ENCODE peak calls at places on chromosomes 2 and 18, in five cellular contexts. One of them, this sample, is unnamed. For H3K27me3, the result is how much of the 10 kb centered on the place peaks cover.

GRCh38 chr18:71047882-71048281 is 759.0 kb downstream of the SOCS6 start:
- DNase-seq in WERI-Rb-1: no peak
- DNase-seq in SJSA1: no peak
- DNase-seq in Panc1: no peak
- DNase-seq in right lobe of liver: no peak
- DNase-seq in this sample: no peak

GRCh38 chr2:71829008-71829407 is 318.7 kb downstream of the CYP26B1 start:
- DNase-seq in WERI-Rb-1: no peak
- DNase-seq in SJSA1: no peak
- DNase-seq in Panc1: no peak
- DNase-seq in right lobe of liver: no peak
- DNase-seq in this sample: no peak

GRCh38 chr2:142716463-142717242 is 160.8 kb upstream of the KYNU start:
- DNase-seq in WERI-Rb-1: no peak
- DNase-seq in SJSA1: no peak
- DNase-seq in Panc1: no peak
- DNase-seq in right lobe of liver: no peak
- DNase-seq in this sample: no peak

GRCh38 chr2:190546734-190547133 is 12.2 kb upstream of the NEMP2 start:
- DNase-seq in WERI-Rb-1: no peak
- DNase-seq in SJSA1: no peak
- DNase-seq in Panc1: no peak
- DNase-seq in right lobe of liver: no peak
- DNase-seq in this sample: no peak

GRCh38 chr2:26768759-26769500 is 4.8 kb downstream of the SLC35F6 start:
- DNase-seq in WERI-Rb-1: no peak
- DNase-seq in SJSA1: peak
- DNase-seq in Panc1: no peak
- DNase-seq in right lobe of liver: peak
- DNase-seq in this sample: no peak

GRCh38 chr2:228657807-228658402 is 476.4 kb upstream of the SPHKAP start:
- DNase-seq in WERI-Rb-1: no peak
- DNase-seq in SJSA1: no peak
- DNase-seq in Panc1: peak
- DNase-seq in right lobe of liver: no peak
- DNase-seq in this sample: no peak

GRCh38 chr2:7471185-7471584 is 554.0 kb downstream of the RNF144A start:
- DNase-seq in WERI-Rb-1: no peak
- DNase-seq in SJSA1: no peak
- DNase-seq in Panc1: no peak
- DNase-seq in right lobe of liver: no peak
- DNase-seq in this sample: no peak

GRCh38 chr2:74188018-74188601 is 9.4 kb upstream of the MOB1A start:
- DNase-seq in WERI-Rb-1: peak
- DNase-seq in SJSA1: no peak
- DNase-seq in Panc1: no peak
- DNase-seq in right lobe of liver: no peak
- DNase-seq in this sample: peak

GRCh38 chr2:230907361-230908093 is 17.5 kb downstream of the GPR55 start:
- DNase-seq in WERI-Rb-1: no peak
- DNase-seq in SJSA1: no peak
- DNase-seq in Panc1: no peak
- DNase-seq in right lobe of liver: no peak
- DNase-seq in this sample: no peak

GRCh38 chr2:168188011-168188410 is 59.4 kb downstream of the STK39 start:
- DNase-seq in WERI-Rb-1: peak
- DNase-seq in SJSA1: no peak
- DNase-seq in Panc1: no peak
- DNase-seq in right lobe of liver: no peak
- DNase-seq in this sample: no peak

GRCh38 chr2:238950551-238950950 is 102.7 kb downstream of the TWIST2 start:
- DNase-seq in WERI-Rb-1: no peak
- DNase-seq in SJSA1: no peak
- DNase-seq in Panc1: no peak
- DNase-seq in right lobe of liver: no peak
- DNase-seq in this sample: no peak

GRCh38 chr2:144372484-144373195 is 147.3 kb downstream of the ZEB2 start:
- DNase-seq in WERI-Rb-1: no peak
- DNase-seq in SJSA1: no peak
- DNase-seq in Panc1: no peak
- DNase-seq in right lobe of liver: no peak
- DNase-seq in this sample: no peak

GRCh38 chr18:25010623-25011374 is 341.2 kb downstream of the ZNF521 start:
- DNase-seq in WERI-Rb-1: no peak
- DNase-seq in SJSA1: no peak
- DNase-seq in Panc1: no peak
- DNase-seq in right lobe of liver: no peak
- DNase-seq in this sample: no peak

GRCh38 chr2:30394096-30394495 is 53.0 kb upstream of the LCLAT1 start:
- DNase-seq in WERI-Rb-1: no peak
- DNase-seq in SJSA1: no peak
- DNase-seq in Panc1: no peak
- DNase-seq in right lobe of liver: no peak
- DNase-seq in this sample: no peak

GRCh38 chr2:30675758-30676157 is 131.5 kb downstream of the CAPN13 start:
- DNase-seq in WERI-Rb-1: no peak
- DNase-seq in SJSA1: peak
- DNase-seq in Panc1: no peak
- DNase-seq in right lobe of liver: no peak
- DNase-seq in this sample: no peak

GRCh38 chr2:69636395-69636794 is 7.1 kb downstream of the AAK1 start:
- DNase-seq in WERI-Rb-1: no peak
- DNase-seq in SJSA1: no peak
- DNase-seq in Panc1: no peak
- DNase-seq in right lobe of liver: no peak
- DNase-seq in this sample: no peak

GRCh38 chr2:170587117-170587516 is 128.0 kb upstream of the SP5 start:
- DNase-seq in WERI-Rb-1: no peak
- DNase-seq in SJSA1: no peak
- DNase-seq in Panc1: no peak
- DNase-seq in right lobe of liver: no peak
- DNase-seq in this sample: no peak

GRCh38 chr2:198116652-198117175 is 312.3 kb downstream of the PLCL1 start:
- DNase-seq in WERI-Rb-1: no peak
- DNase-seq in SJSA1: no peak
- DNase-seq in Panc1: no peak
- DNase-seq in right lobe of liver: no peak
- DNase-seq in this sample: no peak

GRCh38 chr2:196344397-196344796 is 173.0 kb upstream of the STK17B start:
- DNase-seq in WERI-Rb-1: no peak
- DNase-seq in SJSA1: no peak
- DNase-seq in Panc1: no peak
- DNase-seq in right lobe of liver: no peak
- DNase-seq in this sample: no peak

GRCh38 chr18:37249895-37250618 is 315.5 kb downstream of the CELF4 start:
- DNase-seq in WERI-Rb-1: no peak
- DNase-seq in SJSA1: no peak
- DNase-seq in Panc1: no peak
- DNase-seq in right lobe of liver: no peak
- DNase-seq in this sample: no peak

GRCh38 chr2:141058552-141058951 is 1072.3 kb downstream of the LRP1B start:
- DNase-seq in WERI-Rb-1: no peak
- DNase-seq in SJSA1: no peak
- DNase-seq in Panc1: no peak
- DNase-seq in right lobe of liver: no peak
- DNase-seq in this sample: no peak

GRCh38 chr2:219522111-219523030 is 8.1 kb downstream of the ASIC4 start:
- DNase-seq in WERI-Rb-1: peak
- DNase-seq in SJSA1: no peak
- DNase-seq in Panc1: no peak
- DNase-seq in right lobe of liver: no peak
- DNase-seq in this sample: no peak

GRCh38 chr2:221822416-221822815 is 250.3 kb upstream of the EPHA4 start:
- DNase-seq in WERI-Rb-1: no peak
- DNase-seq in SJSA1: no peak
- DNase-seq in Panc1: no peak
- DNase-seq in right lobe of liver: no peak
- DNase-seq in this sample: no peak

GRCh38 chr2:134035605-134036370 is 218.1 kb upstream of the MGAT5 start:
- DNase-seq in WERI-Rb-1: no peak
- DNase-seq in SJSA1: no peak
- DNase-seq in Panc1: no peak
- DNase-seq in right lobe of liver: no peak
- DNase-seq in this sample: no peak

GRCh38 chr2:3399403-3399802 is 19.9 kb downstream of the TRAPPC12 start:
- DNase-seq in WERI-Rb-1: peak
- DNase-seq in SJSA1: no peak
- DNase-seq in Panc1: no peak
- DNase-seq in right lobe of liver: no peak
- DNase-seq in this sample: no peak

GRCh38 chr18:75216212-75216925 is 5.8 kb downstream of the TSHZ1 start:
- DNase-seq in WERI-Rb-1: no peak
- DNase-seq in SJSA1: no peak
- DNase-seq in Panc1: no peak
- DNase-seq in right lobe of liver: no peak
- DNase-seq in this sample: no peak

GRCh38 chr2:210261996-210262510 is 36.8 kb upstream of the ACADL start:
- DNase-seq in WERI-Rb-1: no peak
- DNase-seq in SJSA1: no peak
- DNase-seq in Panc1: no peak
- DNase-seq in right lobe of liver: no peak
- DNase-seq in this sample: no peak

GRCh38 chr2:130911996-130912395 is 75.3 kb downstream of the ARHGEF4 start:
- DNase-seq in WERI-Rb-1: no peak
- DNase-seq in SJSA1: no peak
- DNase-seq in Panc1: no peak
- DNase-seq in right lobe of liver: no peak
- DNase-seq in this sample: no peak

GRCh38 chr2:61658841-61659780 is 121.0 kb upstream of the XPO1 start:
- DNase-seq in WERI-Rb-1: no peak
- DNase-seq in SJSA1: peak
- DNase-seq in Panc1: no peak
- DNase-seq in right lobe of liver: no peak
- DNase-seq in this sample: no peak

GRCh38 chr2:8506771-8507170 is 175.1 kb upstream of the ID2 start:
- DNase-seq in WERI-Rb-1: no peak
- DNase-seq in SJSA1: no peak
- DNase-seq in Panc1: no peak
- DNase-seq in right lobe of liver: no peak
- DNase-seq in this sample: no peak

GRCh38 chr2:48944961-48945360 is 189.4 kb upstream of the LHCGR start:
- DNase-seq in WERI-Rb-1: no peak
- DNase-seq in SJSA1: no peak
- DNase-seq in Panc1: no peak
- DNase-seq in right lobe of liver: no peak
- DNase-seq in this sample: no peak

GRCh38 chr2:60549250-60550150 is 4.0 kb downstream of the BCL11A start:
- DNase-seq in WERI-Rb-1: peak
- DNase-seq in SJSA1: peak
- DNase-seq in Panc1: no peak
- DNase-seq in right lobe of liver: peak
- DNase-seq in this sample: no peak

GRCh38 chr2:85257359-85258193 is 70.2 kb downstream of the TGOLN2 start:
- DNase-seq in WERI-Rb-1: no peak
- DNase-seq in SJSA1: no peak
- DNase-seq in Panc1: no peak
- DNase-seq in right lobe of liver: no peak
- DNase-seq in this sample: no peak

GRCh38 chr2:10079192-10079930 is 850 bp downstream of the CYS1 start:
- DNase-seq in WERI-Rb-1: peak
- DNase-seq in SJSA1: peak
- DNase-seq in Panc1: no peak
- DNase-seq in right lobe of liver: no peak
- DNase-seq in this sample: no peak

DNA sequence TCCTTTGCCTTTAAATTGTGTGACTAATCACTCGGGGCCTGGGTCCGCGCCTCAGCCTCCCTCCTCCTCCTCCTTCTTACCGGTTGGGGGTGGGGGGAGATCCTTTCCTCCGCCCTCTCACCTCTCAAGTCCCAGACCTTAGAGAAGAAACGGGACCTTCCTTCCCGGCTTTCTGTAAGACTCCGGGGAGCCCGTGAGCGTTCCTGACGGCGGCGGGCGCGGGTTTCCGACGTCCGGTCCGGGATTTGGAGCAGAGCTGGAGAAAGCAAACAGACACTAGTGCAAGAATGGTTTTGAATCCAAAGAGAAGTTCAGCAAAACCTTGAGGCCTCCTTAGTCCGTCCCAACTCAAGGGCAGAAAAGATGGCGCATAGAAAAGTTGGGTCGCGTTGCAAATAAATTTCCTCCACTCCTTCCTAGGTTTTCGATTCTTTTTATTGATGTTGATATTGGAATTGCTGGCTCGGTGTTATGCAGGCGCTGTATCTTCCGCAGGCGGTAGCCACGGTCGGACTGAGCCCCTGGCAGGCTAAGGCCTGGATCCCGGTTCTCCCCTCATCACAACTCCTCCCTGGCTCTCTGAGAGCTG is 2.0 kb downstream of the DLX1 start:
- DNase-seq in WERI-Rb-1: no peak
- DNase-seq in SJSA1: no peak
- DNase-seq in Panc1: no peak
- DNase-seq in right lobe of liver: no peak
- DNase-seq in this sample: no peak
- H3K27me3 ChIP-seq in WERI-Rb-1: half or more
- H3K27me3 ChIP-seq in SJSA1: under half
- H3K27me3 ChIP-seq in Panc1: under half
- H3K27me3 ChIP-seq in right lobe of liver: half or more
- H3K27me3 ChIP-seq in this sample: half or more

GRCh38 chr2:72887836-72888437 is 729 bp downstream of the SPR start:
- DNase-seq in WERI-Rb-1: peak
- DNase-seq in SJSA1: peak
- DNase-seq in Panc1: no peak
- DNase-seq in right lobe of liver: peak
- DNase-seq in this sample: peak
- H3K27ac ChIP-seq in WERI-Rb-1: peak
- H3K27ac ChIP-seq in SJSA1: peak
- H3K27ac ChIP-seq in Panc1: peak
- H3K27ac ChIP-seq in right lobe of liver: peak
- H3K27ac ChIP-seq in this sample: peak

DNA sequence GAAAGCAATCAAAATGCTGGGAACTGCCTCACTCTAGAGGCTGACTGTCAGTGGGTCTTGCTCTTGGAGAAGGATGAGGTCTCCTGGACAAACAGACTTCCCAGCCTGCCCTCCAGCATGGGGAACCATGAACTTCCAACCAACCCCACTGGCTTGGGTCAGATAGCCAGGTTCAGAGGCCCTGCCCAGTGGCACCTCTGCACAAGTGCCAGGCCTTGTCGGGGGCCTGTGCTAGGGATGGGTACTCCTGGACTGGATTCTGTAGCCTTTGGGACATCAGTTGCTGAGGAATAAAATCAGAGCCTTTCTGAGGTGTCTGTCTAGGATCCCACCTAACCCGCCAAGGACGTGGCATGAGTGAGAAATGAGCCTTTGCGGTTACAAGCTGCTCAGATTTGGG is 76.8 kb downstream of the INHBB start:
- DNase-seq in WERI-Rb-1: no peak
- DNase-seq in SJSA1: no peak
- DNase-seq in Panc1: no peak
- DNase-seq in right lobe of liver: no peak
- DNase-seq in this sample: no peak
- H3K27me3 ChIP-seq in WERI-Rb-1: under half
- H3K27me3 ChIP-seq in SJSA1: under half
- H3K27me3 ChIP-seq in Panc1: under half
- H3K27me3 ChIP-seq in right lobe of liver: under half
- H3K27me3 ChIP-seq in this sample: half or more

GRCh38 chr18:49030692-49031443 is 80.1 kb upstream of the SMAD7 start:
- DNase-seq in WERI-Rb-1: no peak
- DNase-seq in SJSA1: no peak
- DNase-seq in Panc1: no peak
- DNase-seq in right lobe of liver: no peak
- DNase-seq in this sample: no peak
- H3K27ac ChIP-seq in WERI-Rb-1: no peak
- H3K27ac ChIP-seq in SJSA1: no peak
- H3K27ac ChIP-seq in Panc1: no peak
- H3K27ac ChIP-seq in right lobe of liver: no peak
- H3K27ac ChIP-seq in this sample: no peak

GRCh38 chr2:44866131-44866530 is 75.4 kb upstream of the SIX3 start:
- DNase-seq in WERI-Rb-1: no peak
- DNase-seq in SJSA1: no peak
- DNase-seq in Panc1: no peak
- DNase-seq in right lobe of liver: no peak
- DNase-seq in this sample: no peak
- H3K27me3 ChIP-seq in WERI-Rb-1: under half
- H3K27me3 ChIP-seq in SJSA1: under half
- H3K27me3 ChIP-seq in Panc1: under half
- H3K27me3 ChIP-seq in right lobe of liver: under half
- H3K27me3 ChIP-seq in this sample: under half

This sample was measured in AG04450.